ENCODE peak calls at places on chromosomes 6 and 20, in five cellular contexts. S is A549, D is HepG2, V is stomach, K is suprapubic skin. H is an unnamed sample.

GRCh38 chr6:138307816-138308727 is 69.6 kb upstream of the SMIM28 start:
- DNase-seq in V (peak; percentile 47), S (no peak), K (no peak), D (peak; percentile 13), H (no peak)

GRCh38 chr6:130513770-130514169 is 148.0 kb downstream of the TMEM200A start:
- DNase-seq in D (no peak), V (no peak), S (no peak), K (no peak), H (no peak)

GRCh38 chr6:159788757-159789376 is 535 bp downstream of the TCP1 start:
- DNase-seq in K (no peak), V (peak; percentile 59), S (peak; percentile 16), D (peak; percentile 47), H (no peak)

GRCh38 chr6:137958809-137959565 is 91.9 kb downstream of the TNFAIP3 start:
- DNase-seq in V (no peak), K (no peak), D (no peak), S (no peak), H (no peak)

GRCh38 chr6:72748759-72749158 is 126.9 kb downstream of the KCNQ5 start:
- DNase-seq in S (peak; percentile 1), V (no peak), K (no peak), D (no peak), H (no peak)

GRCh38 chr6:170124836-170125235 is 166.0 kb downstream of the DLL1 start:
- DNase-seq in K (peak; percentile 72), V (peak; percentile 71), D (no peak), S (no peak), H (no peak)

GRCh38 chr6:2363211-2363610 is 117.8 kb upstream of the GMDS start:
- DNase-seq in K (no peak), D (no peak), S (no peak), V (no peak), H (no peak)

GRCh38 chr6:145643760-145644159 is 91.6 kb downstream of the EPM2A start:
- DNase-seq in V (no peak), D (no peak), S (no peak), K (no peak), H (no peak)

GRCh38 chr20:31943052-31943471 is 8.8 kb downstream of the PDRG1 start:
- DNase-seq in V (peak; percentile 59), S (no peak), K (no peak), D (no peak), H (peak; percentile 62)

GRCh38 chr20:12748359-12748994 is 260.3 kb upstream of the SPTLC3 start:
- DNase-seq in S (no peak), K (no peak), V (no peak), D (no peak), H (no peak)

GRCh38 chr6:21873562-21873961 is 280.0 kb downstream of the SOX4 start:
- DNase-seq in K (no peak), S (no peak), V (no peak), D (no peak), H (no peak)

GRCh38 chr20:58112017-58112781 is 116.3 kb downstream of the ANKRD60 start:
- DNase-seq in V (no peak), K (peak; percentile 49), D (no peak), S (peak; percentile 58), H (no peak)

GRCh38 chr6:147666254-147666653 is 157.8 kb downstream of the SAMD5 start:
- DNase-seq in D (no peak), K (no peak), V (no peak), S (no peak), H (no peak)

GRCh38 chr6:28758046-28758817 is 165.6 kb downstream of the TRIM27 start:
- DNase-seq in V (no peak), S (peak; percentile 88), K (no peak), D (peak; percentile 80), H (no peak)

GRCh38 chr6:41692080-41692675 is 43.2 kb downstream of the TFEB start:
- DNase-seq in D (no peak), V (no peak), S (no peak), K (no peak), H (no peak)

GRCh38 chr20:19460386-19460785 is 247.9 kb downstream of the SLC24A3 start:
- DNase-seq in D (no peak), K (no peak), V (no peak), S (no peak), H (no peak)

GRCh38 chr6:118356054-118356453 is 192.0 kb upstream of the PLN start:
- DNase-seq in K (no peak), S (no peak), D (no peak), V (no peak), H (no peak)

GRCh38 chr6:32971581-32972352 is 3.4 kb downstream of the BRD2 start:
- DNase-seq in D (peak; percentile 98), S (peak; percentile 99), V (peak; percentile 99), K (peak; percentile 99), H (peak; percentile 100)
- TF ChIP-seq CTCF in D (peak; percentile 17), S (no peak), V (no peak), K (no peak), H (peak; percentile 15)

GRCh38 chr6:136751478-136751956 is 40.8 kb downstream of the MAP3K5 start:
- DNase-seq in K (no peak), V (no peak), D (no peak), S (no peak), H (no peak)
- TF ChIP-seq EP300 in K (no peak), V (no peak), D (no peak), S (no peak), H (no peak)

DNA sequence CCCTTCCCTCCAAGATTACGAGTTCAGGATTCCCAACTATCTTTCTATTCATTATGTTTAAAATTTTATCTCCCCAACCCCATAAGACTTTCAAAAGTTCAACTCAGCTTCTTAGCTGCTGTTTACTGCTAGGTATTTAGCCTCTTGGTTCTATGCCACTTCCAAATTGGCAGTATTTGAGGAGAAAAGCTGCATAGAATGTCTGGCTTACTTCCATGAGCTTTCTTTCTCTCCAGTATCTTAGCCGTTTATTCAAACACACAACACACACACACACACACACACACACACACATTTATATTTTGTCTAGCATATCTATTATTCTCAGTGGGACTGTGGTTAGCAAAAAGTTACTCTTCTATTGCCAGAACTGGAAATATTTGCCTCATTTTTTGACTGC is 634.1 kb upstream of the IMPG1 start:
- DNase-seq in K (no peak), S (no peak), D (no peak), V (no peak), H (no peak)
- H3K4me3 ChIP-seq in K (no peak overlapping the region), S (no peak overlapping the region), D (no peak overlapping the region), V (no peak overlapping the region), H (no peak overlapping the region)

GRCh38 chr6:30009113-30009512 is 52.0 kb upstream of the POLR1H start:
- DNase-seq in K (no peak), S (no peak), V (no peak), D (no peak), H (no peak)

GRCh38 chr6:30013296-30013922 is 47.7 kb upstream of the POLR1H start:
- DNase-seq in D (peak; percentile 17), K (no peak), V (no peak), S (no peak), H (peak; percentile 68)
- TF ChIP-seq CTCF in D (peak; percentile 77), K (no peak), V (no peak), S (peak; percentile 52), H (no peak)

DNA sequence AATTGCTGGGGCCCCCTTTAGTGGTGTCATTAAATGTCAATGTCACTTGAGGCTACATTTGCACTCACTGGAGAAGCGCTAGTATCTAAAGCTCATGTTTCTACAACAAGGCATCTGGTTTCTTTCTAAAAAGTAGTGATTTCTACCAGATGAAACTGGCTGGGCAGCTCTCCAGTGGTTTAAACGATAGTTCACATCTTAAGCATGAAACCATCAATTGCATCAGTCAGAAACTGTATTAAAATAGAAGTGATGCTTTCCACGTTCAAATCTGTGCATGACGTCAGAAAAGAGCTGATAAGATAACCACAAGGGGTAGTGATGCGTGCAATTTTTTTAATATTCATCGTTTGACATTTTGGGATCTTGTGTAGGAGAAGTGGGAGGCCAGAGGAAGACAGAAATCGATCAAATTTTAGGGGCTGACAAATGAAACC is 13.3 kb downstream of the PDE10A start:
- DNase-seq in K (no peak), S (no peak), D (no peak), V (no peak), H (no peak)
- TF ChIP-seq EP300 in K (no peak), S (no peak), D (no peak), V (no peak), H (no peak)

DNA sequence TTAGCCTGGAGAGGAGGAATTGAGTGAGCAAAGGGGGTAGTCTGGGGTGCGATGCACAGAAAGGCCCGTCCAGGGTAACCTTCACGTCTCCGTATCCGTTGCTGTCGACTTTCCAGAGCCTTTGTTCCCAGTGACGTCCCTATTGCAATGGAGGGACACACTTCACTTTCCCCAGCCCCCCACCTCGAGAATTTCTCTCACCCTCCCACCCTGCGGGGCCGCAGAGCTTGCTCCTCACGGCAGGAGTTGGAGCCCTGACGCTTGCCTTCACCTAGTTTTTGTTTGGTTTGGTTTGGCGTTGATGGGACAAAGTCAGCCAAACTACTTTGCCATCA is 633 bp upstream of the MOXD1 start:
- DNase-seq in V (no peak), D (no peak), K (no peak), S (no peak), H (no peak)
- H3K4me3 ChIP-seq in V (peak overlapping the region; percentile 87), D (peak overlapping the region; percentile 74), K (peak overlapping the region; percentile 90), S (peak overlapping the region; percentile 58), H (peak overlapping the region; percentile 75)

GRCh38 chr6:27685278-27685677 is 212.4 kb upstream of the ZNF184 start:
- DNase-seq in K (no peak), V (no peak), S (no peak), D (no peak), H (no peak)
- TF ChIP-seq CTCF in K (no peak), V (no peak), S (no peak), D (no peak), H (no peak)

GRCh38 chr6:156061958-156062661 is 606.5 kb upstream of the NOX3 start:
- DNase-seq in V (no peak), D (no peak), S (no peak), K (no peak), H (peak; percentile 44)

GRCh38 chr6:156058356-156058755 is 602.7 kb upstream of the NOX3 start:
- DNase-seq in V (no peak), D (no peak), K (no peak), S (no peak), H (no peak)

GRCh38 chr6:156060013-156060412 is 604.4 kb upstream of the NOX3 start:
- DNase-seq in K (no peak), S (no peak), V (no peak), D (no peak), H (no peak)

GRCh38 chr6:156057869-156058268 is 602.2 kb upstream of the NOX3 start:
- DNase-seq in D (no peak), S (no peak), K (no peak), V (no peak), H (peak; percentile 43)

DNA sequence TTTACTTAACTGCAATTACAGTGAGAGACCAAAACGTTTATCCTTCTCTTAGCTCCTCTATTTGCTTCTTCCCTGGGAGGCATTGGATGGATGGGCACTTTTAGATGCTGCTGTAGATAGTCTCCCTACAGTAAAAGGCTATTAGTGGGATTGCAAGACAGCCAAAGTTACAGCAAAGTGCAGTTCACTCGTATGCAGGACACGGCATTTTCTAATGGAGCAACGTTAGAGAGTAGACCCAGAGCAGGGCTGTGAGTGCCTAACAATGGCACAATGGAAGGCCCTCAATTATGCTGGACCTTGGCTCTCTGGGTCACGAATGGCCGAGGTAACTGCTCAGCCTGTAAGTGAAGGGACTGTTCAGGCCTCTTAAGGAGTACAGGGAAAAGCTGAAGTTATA is 605.8 kb upstream of the NOX3 start:
- DNase-seq in S (no peak), V (no peak), D (no peak), K (no peak), H (no peak)
- TF ChIP-seq EP300 in S (no peak), V (no peak), D (no peak), K (no peak), H (no peak)